ENCODE peak calls at places on chromosome 5, in six cellular contexts. U is HTR-8/SVneo; F is activated T-cell treated with anti-CD3 and anti-CD28 coated beads, Interleukin-2, amount 50 U/mL, for 72 hours; V is NCI-H1930; R is PC-3; Y is NT2/D1. M is an unnamed sample.

GRCh38 chr5:109907189-109907588 is 217.5 kb downstream of the MAN2A1 start:
- DNase-seq in V (no peak), F (no peak), U (no peak), Y (no peak), R (no peak), M (no peak)

GRCh38 chr5:132008163-132008473 is 3.3 kb downstream of the ACSL6 start:
- DNase-seq in U (no peak), V (no peak), Y (no peak), F (no peak), R (no peak), M (no peak)

GRCh38 chr5:14385022-14385421 is 196.6 kb upstream of the OTULINL start:
- DNase-seq in Y (no peak), F (no peak), U (no peak), V (no peak), R (no peak), M (no peak)

GRCh38 chr5:38845555-38846378 is at the start of gene OSMR:
- DNase-seq in F (peak; percentile 51), V (no peak), Y (no peak), U (peak; percentile 98), R (peak; percentile 98), M (no peak)

GRCh38 chr5:154732212-154732611 is 23.0 kb upstream of the LARP1 start:
- DNase-seq in U (no peak), F (no peak), Y (no peak), R (no peak), V (no peak), M (no peak)

GRCh38 chr5:32027093-32027716 is 146.9 kb downstream of the GOLPH3 start:
- DNase-seq in U (no peak), Y (no peak), F (no peak), R (no peak), V (no peak), M (no peak)

GRCh38 chr5:136079195-136079985 is 50.6 kb downstream of the TGFBI start:
- DNase-seq in Y (no peak), F (no peak), V (no peak), U (no peak), R (no peak), M (peak; percentile 24)

GRCh38 chr5:146751781-146752401 is 126.7 kb downstream of the PPP2R2B start:
- DNase-seq in V (no peak), F (peak; percentile 60), R (no peak), Y (no peak), U (no peak), M (no peak)

GRCh38 chr5:60586307-60586901 is 113.6 kb downstream of the DEPDC1B start:
- DNase-seq in R (peak; percentile 12), Y (no peak), F (no peak), V (no peak), U (peak; percentile 8), M (no peak)

GRCh38 chr5:473344-474192 is 30.6 kb downstream of the EXOC3 start:
- DNase-seq in Y (no peak), V (peak; percentile 30), F (peak; percentile 39), R (peak; percentile 40), U (peak; percentile 64), M (peak; percentile 36)

GRCh38 chr5:39005566-39006232 is 68.5 kb downstream of the RICTOR start:
- DNase-seq in F (no peak), Y (no peak), U (peak; percentile 21), R (peak; percentile 55), V (no peak), M (peak; percentile 70)

GRCh38 chr5:98775962-98776687 is 2.7 kb downstream of the RGMB start:
- DNase-seq in U (no peak), V (no peak), Y (no peak), R (peak; percentile 83), F (no peak), M (no peak)

GRCh38 chr5:16992444-16992843 is 56.4 kb upstream of the MYO10 start:
- DNase-seq in Y (no peak), U (no peak), V (no peak), F (peak; percentile 1), R (no peak), M (no peak)